ENCODE peak calls at places on chromosome 7, in ten cellular contexts. Q is astrocyte of the spinal cord; W is psoas muscle; S is fibroblast of mammary gland; Z is HepG2; Y is heart left ventricle; F is CD8-positive, alpha-beta T cell; U is GM06990; I is brain microvascular endothelial cell; P is AG09309. M is an unnamed sample.

GRCh38 chr7:82005056-82005455 is 235.2 kb upstream of the HGF start:
- DNase-seq in Q (no peak), W (no peak), S (no peak), Z (no peak), Y (no peak), F (no peak), U (no peak), I (no peak), P (no peak), M (no peak)

GRCh38 chr7:158082761-158083160 is 504.9 kb downstream of the PTPRN2 start:
- DNase-seq in Q (no peak), W (no peak), S (no peak), Z (no peak), Y (no peak), F (no peak), U (no peak), I (no peak), P (no peak), M (no peak)

GRCh38 chr7:120168066-120168465 is 104.9 kb upstream of the KCND2 start:
- DNase-seq in Q (no peak), W (no peak), S (peak; percentile 95), Z (no peak), Y (no peak), F (no peak), U (no peak), I (no peak), P (no peak), M (no peak)

GRCh38 chr7:101636822-101637623 is 7.9 kb upstream of the MYL10 start:
- DNase-seq in Q (no peak), W (no peak), S (no peak), Z (no peak), Y (no peak), F (no peak), U (no peak), I (no peak), P (no peak), M (no peak)

GRCh38 chr7:51950811-51951210 is 634.2 kb upstream of the COBL start:
- DNase-seq in Q (peak; percentile 80), W (no peak), S (no peak), Z (no peak), Y (no peak), F (no peak), U (no peak), I (no peak), P (no peak), M (no peak)

GRCh38 chr7:45685619-45686240 is 111.6 kb downstream of the ADCY1 start:
- DNase-seq in Q (no peak), W (no peak), S (no peak), Z (no peak), Y (no peak), F (no peak), U (no peak), I (no peak), P (no peak), M (no peak)

GRCh38 chr7:71665716-71666115 is 533.8 kb downstream of the GALNT17 start:
- DNase-seq in Q (no peak), W (no peak), S (no peak), Z (no peak), Y (no peak), F (no peak), U (no peak), I (no peak), P (no peak), M (no peak)

GRCh38 chr7:28607179-28607578 is 194.9 kb downstream of the CREB5 start:
- DNase-seq in Q (no peak), W (no peak), S (peak; percentile 19), Z (no peak), Y (no peak), F (no peak), U (no peak), I (no peak), P (no peak), M (no peak)

GRCh38 chr7:38978474-38978873 is 765 bp downstream of the POU6F2 start:
- DNase-seq in Q (no peak), W (no peak), S (no peak), Z (no peak), Y (no peak), F (no peak), U (no peak), I (no peak), P (no peak), M (no peak)

GRCh38 chr7:96921231-96921630 is 84.1 kb upstream of the DLX6 start:
- DNase-seq in Q (no peak), W (no peak), S (no peak), Z (no peak), Y (no peak), F (no peak), U (no peak), I (no peak), P (no peak), M (no peak)

GRCh38 chr7:70240873-70241272 is 642.6 kb downstream of the AUTS2 start:
- DNase-seq in Q (no peak), W (no peak), S (no peak), Z (no peak), Y (no peak), F (no peak), U (no peak), I (no peak), P (no peak), M (no peak)

GRCh38 chr7:40758590-40758989 is 623.8 kb downstream of the SUGCT start:
- DNase-seq in Q (no peak), W (no peak), S (no peak), Z (no peak), Y (no peak), F (no peak), U (no peak), I (no peak), P (no peak), M (no peak)

GRCh38 chr7:73738220-73738611 is 386 bp downstream of the ABHD11 start:
- DNase-seq in Q (peak; percentile 50), W (peak; percentile 63), S (peak; percentile 35), Z (no peak), Y (peak; percentile 56), F (peak; percentile 24), U (peak; percentile 75), I (peak; percentile 28), P (no peak), M (no peak)

GRCh38 chr7:38902443-38902842 is 6.5 kb downstream of the VPS41 start:
- DNase-seq in Q (no peak), W (no peak), S (no peak), Z (no peak), Y (no peak), F (no peak), U (no peak), I (no peak), P (no peak), M (no peak)

GRCh38 chr7:3301831-3302618 is 973 bp downstream of the SDK1 start:
- DNase-seq in Q (peak; percentile 40), W (no peak), S (peak; percentile 15), Z (peak; percentile 18), Y (no peak), F (no peak), U (no peak), I (no peak), P (no peak), M (no peak)

GRCh38 chr7:3302681-3303320 is 1.7 kb downstream of the SDK1 start:
- DNase-seq in Q (no peak), W (no peak), S (no peak), Z (no peak), Y (no peak), F (no peak), U (no peak), I (no peak), P (no peak), M (no peak)

GRCh38 chr7:3300221-3300650 is 816 bp upstream of the SDK1 start:
- DNase-seq in Q (no peak), W (no peak), S (peak; percentile 24), Z (peak; percentile 3), Y (no peak), F (no peak), U (no peak), I (peak; percentile 9), P (no peak), M (no peak)

GRCh38 chr7:3301472-3301778 is 373 bp downstream of the SDK1 start:
- DNase-seq in Q (no peak), W (no peak), S (no peak), Z (no peak), Y (no peak), F (no peak), U (no peak), I (no peak), P (no peak), M (no peak)

GRCh38 chr7:3300651-3301471 is at the start of gene SDK1:
- DNase-seq in Q (peak; percentile 94), W (peak; percentile 96), S (peak; percentile 79), Z (peak; percentile 73), Y (peak; percentile 93), F (peak; percentile 80), U (peak; percentile 90), I (peak; percentile 75), P (peak; percentile 28), M (peak; percentile 58)
- TF ChIP-seq CTCF in Q (peak; percentile 66), W (peak; percentile 93), S (peak; percentile 38), Z (peak; percentile 77), Y (peak; percentile 97), F (peak; percentile 79), U (peak; percentile 38), I (peak; percentile 61), P (peak; percentile 52), M (peak; percentile 65)

GRCh38 chr7:122885583-122886356 is 490 bp downstream of the CADPS2 start:
- DNase-seq in Q (peak; percentile 56), W (peak; percentile 42), S (peak; percentile 24), Z (peak; percentile 34), Y (peak; percentile 62), F (no peak), U (peak; percentile 11), I (peak; percentile 51), P (no peak), M (no peak)
- H3K4me3 ChIP-seq in Q (peak overlapping the region; percentile 75), W (peak overlapping the region; percentile 85), S (peak overlapping the region; percentile 72), Z (peak overlapping the region; percentile 81), Y (peak overlapping the region; percentile 63), F (no peak overlapping the region), U (peak overlapping the region; percentile 63), I (peak overlapping the region; percentile 87), P (peak overlapping the region; percentile 80), M (peak overlapping the region; percentile 76)

DNA sequence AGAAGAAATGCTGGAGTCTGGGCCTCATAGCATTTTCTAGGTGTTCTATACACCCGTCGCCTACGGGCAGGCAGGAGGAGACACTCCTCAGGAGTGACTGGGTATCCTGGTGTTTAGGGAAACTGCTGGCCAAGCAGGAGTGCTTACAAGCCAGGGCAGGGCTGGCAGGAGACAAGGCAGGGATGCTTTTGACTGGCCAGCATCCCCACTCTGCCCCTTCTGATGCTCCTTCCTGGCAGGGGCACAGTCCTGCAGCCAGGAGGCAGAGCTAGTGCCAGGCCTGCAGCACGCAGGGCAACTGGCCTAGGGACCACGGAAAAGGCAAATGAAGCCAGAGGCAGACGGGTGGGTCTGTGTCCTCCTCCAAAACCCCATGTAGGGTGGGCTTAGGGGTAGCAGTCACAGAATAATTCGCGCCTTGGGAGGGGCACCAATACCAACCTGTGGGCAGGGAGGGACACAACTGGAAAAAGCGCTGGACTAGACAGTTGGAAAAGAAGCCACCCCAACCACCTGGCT is 4.9 kb downstream of the IMPDH1 start:
- DNase-seq in Q (no peak), W (no peak), S (peak; percentile 18), Z (no peak), Y (no peak), F (no peak), U (no peak), I (no peak), P (no peak), M (no peak)
- TF ChIP-seq CTCF in Q (peak; percentile 38), W (no peak), S (peak; percentile 35), Z (no peak), Y (peak; percentile 6), F (no peak), U (peak; percentile 20), I (peak; percentile 56), P (peak; percentile 50), M (peak; percentile 41)

GRCh38 chr7:123746055-123746454 is 2.7 kb downstream of the WASL start:
- DNase-seq in Q (no peak), W (no peak), S (no peak), Z (no peak), Y (no peak), F (no peak), U (no peak), I (no peak), P (no peak), M (no peak)
- H3K4me3 ChIP-seq in Q (no peak overlapping the region), W (peak overlapping the region; percentile 91), S (no peak overlapping the region), Z (peak overlapping the region; percentile 94), Y (no peak overlapping the region), F (no peak overlapping the region), U (peak overlapping the region; percentile 97), I (no peak overlapping the region), P (no peak overlapping the region), M (no peak overlapping the region)

M was measured in retinal pigment epithelial cell.